ENCODE peak calls at places on chromosomes 5 and 9, in five cellular contexts. J is T47D; B is NCI-H1694; Y is left cardiac atrium; L is activated CD8-positive, alpha-beta memory T cell treated with anti-CD3 and anti-CD28 coated beads, Interleukin-2, amount 10 ng/mL, durations not matched to agents 7 days and 5 days. I is an unnamed sample.
A peak's percentile ranks its signal among the peaks of the same experiment; 100 is the strongest.

GRCh38 chr5:77294212-77294611 is 83.7 kb downstream of the PDE8B start:
- DNase-seq in Y (no peak), L (no peak), B (no peak), J (no peak), I (no peak)

GRCh38 chr5:139417214-139417613 is 13.3 kb upstream of the SPATA24 start:
- DNase-seq in Y (no peak), L (no peak), J (no peak), B (no peak), I (no peak)

GRCh38 chr9:31683126-31683525 is 701.3 kb upstream of the ACO1 start:
- DNase-seq in Y (no peak), L (no peak), J (no peak), B (peak; percentile 48), I (no peak)

GRCh38 chr5:90528704-90529233 is 615 bp downstream of the LYSMD3 start:
- DNase-seq in J (no peak), B (no peak), L (peak; percentile 43), Y (no peak), I (peak; percentile 59)

GRCh38 chr5:61966991-61967390 is 339.0 kb upstream of the KIF2A start:
- DNase-seq in L (no peak), Y (no peak), B (no peak), J (no peak), I (no peak)

GRCh38 chr9:133527444-133527920 is 2.7 kb upstream of the MYMK start:
- DNase-seq in L (no peak), Y (no peak), J (no peak), B (no peak), I (no peak)

GRCh38 chr5:33423018-33423630 is 17.6 kb upstream of the TARS1 start:
- DNase-seq in L (no peak), B (peak; percentile 12), J (peak; percentile 7), Y (no peak), I (no peak)

GRCh38 chr5:84885479-84886258 is 501.0 kb upstream of the EDIL3 start:
- DNase-seq in J (no peak), L (no peak), B (no peak), Y (peak; percentile 62), I (no peak)

GRCh38 chr5:100840364-100840763 is 62.7 kb downstream of the ST8SIA4 start:
- DNase-seq in B (no peak), J (no peak), Y (no peak), L (peak; percentile 59), I (peak; percentile 50)

GRCh38 chr9:116717150-116717549 is 30.0 kb downstream of the TRIM32 start:
- DNase-seq in B (no peak), L (no peak), J (no peak), Y (no peak), I (no peak)

GRCh38 chr9:114421147-114421546 is 33.4 kb upstream of the AKNA start:
- DNase-seq in Y (no peak), B (no peak), L (no peak), J (no peak), I (no peak)

GRCh38 chr5:87524217-87524616 is 111.5 kb upstream of the CCNH start:
- DNase-seq in Y (no peak), J (no peak), B (no peak), L (no peak), I (no peak)

GRCh38 chr5:82105457-82105856 is 133.6 kb downstream of the ATG10 start:
- DNase-seq in Y (no peak), B (no peak), J (no peak), L (no peak), I (no peak)

GRCh38 chr5:172096184-172096941 is 89.9 kb upstream of the FBXW11 start:
- DNase-seq in L (no peak), B (no peak), Y (no peak), J (no peak), I (no peak)

GRCh38 chr5:156934450-156935211 is 28.4 kb downstream of the TIMD4 start:
- DNase-seq in L (peak; percentile 80), B (peak; percentile 3), Y (no peak), J (no peak), I (peak; percentile 11)

GRCh38 chr9:91034976-91035824 is 233.6 kb downstream of the SYK start:
- DNase-seq in J (no peak), Y (no peak), B (no peak), L (no peak), I (no peak)

GRCh38 chr9:135251331-135251761 is 163.9 kb downstream of the OLFM1 start:
- DNase-seq in Y (no peak), L (no peak), J (no peak), B (no peak), I (no peak)

GRCh38 chr5:141795421-141795820 is 82.8 kb downstream of the PCDH1 start:
- DNase-seq in Y (no peak), B (no peak), L (no peak), J (no peak), I (no peak)

GRCh38 chr5:131466171-131466766 is 168.8 kb downstream of the RAPGEF6 start:
- DNase-seq in B (no peak), J (no peak), Y (no peak), L (no peak), I (no peak)

I was measured in CD4-positive, CD25-positive, alpha-beta regulatory T cell.